ENCODE peak calls at places on chromosomes 7 and 10, in seven cellular contexts. One of them, this sample, is unnamed.

GRCh38 chr7:142866361-142867096 is 11.7 kb downstream of the EPHB6 start:
- DNase-seq in EL: peak
- DNase-seq in NCI-H2081: peak
- DNase-seq in iPS-NIHi11: peak
- DNase-seq in activated CD4-positive, CD25-positive, alpha-beta regulatory T cell: no peak
- DNase-seq in CD4-positive, alpha-beta T cell: no peak
- DNase-seq in adipocyte: peak
- DNase-seq in this sample: no peak

GRCh38 chr10:33341638-33342037 is 7.2 kb upstream of the NRP1 start:
- DNase-seq in EL: peak
- DNase-seq in NCI-H2081: no peak
- DNase-seq in iPS-NIHi11: no peak
- DNase-seq in activated CD4-positive, CD25-positive, alpha-beta regulatory T cell: no peak
- DNase-seq in CD4-positive, alpha-beta T cell: no peak
- DNase-seq in adipocyte: peak
- DNase-seq in this sample: no peak

GRCh38 chr10:101778781-101779543 is 3.0 kb upstream of the FGF8 start:
- DNase-seq in EL: no peak
- DNase-seq in NCI-H2081: no peak
- DNase-seq in iPS-NIHi11: peak
- DNase-seq in activated CD4-positive, CD25-positive, alpha-beta regulatory T cell: no peak
- DNase-seq in CD4-positive, alpha-beta T cell: no peak
- DNase-seq in adipocyte: no peak
- DNase-seq in this sample: no peak

GRCh38 chr10:63573068-63573697 is 52.0 kb downstream of the REEP3 start:
- DNase-seq in EL: peak
- DNase-seq in NCI-H2081: peak
- DNase-seq in iPS-NIHi11: no peak
- DNase-seq in activated CD4-positive, CD25-positive, alpha-beta regulatory T cell: no peak
- DNase-seq in CD4-positive, alpha-beta T cell: no peak
- DNase-seq in adipocyte: peak
- DNase-seq in this sample: peak

GRCh38 chr10:4062072-4062471 is 277.1 kb upstream of the KLF6 start:
- DNase-seq in EL: peak
- DNase-seq in NCI-H2081: no peak
- DNase-seq in iPS-NIHi11: no peak
- DNase-seq in activated CD4-positive, CD25-positive, alpha-beta regulatory T cell: no peak
- DNase-seq in CD4-positive, alpha-beta T cell: no peak
- DNase-seq in adipocyte: no peak
- DNase-seq in this sample: no peak

GRCh38 chr7:93164766-93165165 is 16.6 kb upstream of the SAMD9L start:
- DNase-seq in EL: no peak
- DNase-seq in NCI-H2081: no peak
- DNase-seq in iPS-NIHi11: no peak
- DNase-seq in activated CD4-positive, CD25-positive, alpha-beta regulatory T cell: no peak
- DNase-seq in CD4-positive, alpha-beta T cell: no peak
- DNase-seq in adipocyte: no peak
- DNase-seq in this sample: no peak

GRCh38 chr7:68537228-68538071 is 1060.8 kb upstream of the AUTS2 start:
- DNase-seq in EL: no peak
- DNase-seq in NCI-H2081: no peak
- DNase-seq in iPS-NIHi11: no peak
- DNase-seq in activated CD4-positive, CD25-positive, alpha-beta regulatory T cell: no peak
- DNase-seq in CD4-positive, alpha-beta T cell: no peak
- DNase-seq in adipocyte: no peak
- DNase-seq in this sample: no peak

GRCh38 chr10:22986771-22987542 is 59.1 kb downstream of the ARMC3 start:
- DNase-seq in EL: peak
- DNase-seq in NCI-H2081: no peak
- DNase-seq in iPS-NIHi11: no peak
- DNase-seq in activated CD4-positive, CD25-positive, alpha-beta regulatory T cell: no peak
- DNase-seq in CD4-positive, alpha-beta T cell: no peak
- DNase-seq in adipocyte: peak
- DNase-seq in this sample: peak

GRCh38 chr7:39624202-39624807 is 933 bp downstream of the RALA start:
- DNase-seq in EL: no peak
- DNase-seq in NCI-H2081: no peak
- DNase-seq in iPS-NIHi11: peak
- DNase-seq in activated CD4-positive, CD25-positive, alpha-beta regulatory T cell: no peak
- DNase-seq in CD4-positive, alpha-beta T cell: no peak
- DNase-seq in adipocyte: peak
- DNase-seq in this sample: peak

GRCh38 chr7:116582806-116583444 is 58.1 kb downstream of the CAV1 start:
- DNase-seq in EL: peak
- DNase-seq in NCI-H2081: no peak
- DNase-seq in iPS-NIHi11: no peak
- DNase-seq in activated CD4-positive, CD25-positive, alpha-beta regulatory T cell: no peak
- DNase-seq in CD4-positive, alpha-beta T cell: no peak
- DNase-seq in adipocyte: peak
- DNase-seq in this sample: peak

GRCh38 chr10:114869500-114869899 is 47.9 kb downstream of the FHIP2A start:
- DNase-seq in EL: peak
- DNase-seq in NCI-H2081: no peak
- DNase-seq in iPS-NIHi11: no peak
- DNase-seq in activated CD4-positive, CD25-positive, alpha-beta regulatory T cell: no peak
- DNase-seq in CD4-positive, alpha-beta T cell: no peak
- DNase-seq in adipocyte: peak
- DNase-seq in this sample: peak

GRCh38 chr10:117552759-117553158 is 10.2 kb downstream of the EMX2 start:
- DNase-seq in EL: no peak
- DNase-seq in NCI-H2081: no peak
- DNase-seq in iPS-NIHi11: no peak
- DNase-seq in activated CD4-positive, CD25-positive, alpha-beta regulatory T cell: no peak
- DNase-seq in CD4-positive, alpha-beta T cell: no peak
- DNase-seq in adipocyte: no peak
- DNase-seq in this sample: no peak

GRCh38 chr10:78980815-78981214 is 88.0 kb upstream of the ZMIZ1 start:
- DNase-seq in EL: no peak
- DNase-seq in NCI-H2081: no peak
- DNase-seq in iPS-NIHi11: no peak
- DNase-seq in activated CD4-positive, CD25-positive, alpha-beta regulatory T cell: no peak
- DNase-seq in CD4-positive, alpha-beta T cell: no peak
- DNase-seq in adipocyte: peak
- DNase-seq in this sample: no peak

GRCh38 chr7:78062214-78062613 is 263.6 kb downstream of the PHTF2 start:
- DNase-seq in EL: no peak
- DNase-seq in NCI-H2081: no peak
- DNase-seq in iPS-NIHi11: no peak
- DNase-seq in activated CD4-positive, CD25-positive, alpha-beta regulatory T cell: no peak
- DNase-seq in CD4-positive, alpha-beta T cell: no peak
- DNase-seq in adipocyte: no peak
- DNase-seq in this sample: no peak

GRCh38 chr10:86992929-86993328 is 24.6 kb downstream of the ADIRF start:
- DNase-seq in EL: no peak
- DNase-seq in NCI-H2081: no peak
- DNase-seq in iPS-NIHi11: no peak
- DNase-seq in activated CD4-positive, CD25-positive, alpha-beta regulatory T cell: no peak
- DNase-seq in CD4-positive, alpha-beta T cell: no peak
- DNase-seq in adipocyte: no peak
- DNase-seq in this sample: no peak

GRCh38 chr7:128728608-128729007 is 10.6 kb upstream of the CALU start:
- DNase-seq in EL: peak
- DNase-seq in NCI-H2081: no peak
- DNase-seq in iPS-NIHi11: no peak
- DNase-seq in activated CD4-positive, CD25-positive, alpha-beta regulatory T cell: no peak
- DNase-seq in CD4-positive, alpha-beta T cell: no peak
- DNase-seq in adipocyte: peak
- DNase-seq in this sample: peak

GRCh38 chr7:72603073-72603472 is 190.9 kb upstream of the CALN1 start:
- DNase-seq in EL: no peak
- DNase-seq in NCI-H2081: no peak
- DNase-seq in iPS-NIHi11: no peak
- DNase-seq in activated CD4-positive, CD25-positive, alpha-beta regulatory T cell: no peak
- DNase-seq in CD4-positive, alpha-beta T cell: no peak
- DNase-seq in adipocyte: no peak
- DNase-seq in this sample: no peak

GRCh38 chr10:3827768-3828403 is 42.9 kb upstream of the KLF6 start:
- DNase-seq in EL: no peak
- DNase-seq in NCI-H2081: no peak
- DNase-seq in iPS-NIHi11: no peak
- DNase-seq in activated CD4-positive, CD25-positive, alpha-beta regulatory T cell: no peak
- DNase-seq in CD4-positive, alpha-beta T cell: no peak
- DNase-seq in adipocyte: no peak
- DNase-seq in this sample: no peak